ENCODE peak calls at places on chromosome 10, in six cellular contexts. S is iPS-NIHi11; L is WERI-Rb-1; G is HepG2; Q is occipital lobe; N is activated naive CD8-positive, alpha-beta T cell treated with anti-CD3 and anti-CD28 coated beads, Interleukin-2, amount 10 ng/mL, durations not matched to agents 7 days and 5 days. W is an unnamed sample.

GRCh38 chr10:133362846-133363245 is 5.0 kb upstream of the FUOM start:
- DNase-seq in L (no peak), G (no peak), S (no peak), Q (no peak), N (no peak), W (no peak)

GRCh38 chr10:35355971-35356724 is 19.8 kb downstream of the CCNY start:
- DNase-seq in G (no peak), S (no peak), L (no peak), Q (no peak), N (no peak), W (no peak)

GRCh38 chr10:98295907-98296306 is 27.9 kb upstream of the LOXL4 start:
- DNase-seq in L (peak), S (peak), G (no peak), N (no peak), Q (no peak), W (no peak)

GRCh38 chr10:44949915-44950314 is 9.7 kb upstream of the RASSF4 start:
- DNase-seq in Q (no peak), G (no peak), S (no peak), L (no peak), N (no peak), W (no peak)

GRCh38 chr10:8424555-8425201 is 370.2 kb downstream of the GATA3 start:
- DNase-seq in Q (no peak), S (no peak), N (no peak), G (no peak), L (no peak), W (no peak)

GRCh38 chr10:58781873-58782488 is 269.3 kb downstream of the BICC1 start:
- DNase-seq in S (peak), Q (no peak), G (peak), L (no peak), N (no peak), W (peak)

GRCh38 chr10:3805791-3806381 is 20.9 kb upstream of the KLF6 start:
- DNase-seq in S (no peak), N (no peak), G (no peak), Q (no peak), L (no peak), W (no peak)

GRCh38 chr10:122849900-122850605 is 4.4 kb upstream of the CUZD1 start:
- DNase-seq in Q (no peak), L (no peak), S (no peak), N (no peak), G (no peak), W (no peak)

GRCh38 chr10:88152720-88153119 is 289.3 kb downstream of the PTEN start:
- DNase-seq in N (peak), L (no peak), S (no peak), Q (no peak), G (no peak), W (no peak)

GRCh38 chr10:132774905-132775863 is 10.8 kb downstream of the NKX6-2 start:
- DNase-seq in L (no peak), Q (peak), G (no peak), N (no peak), S (no peak), W (no peak)

GRCh38 chr10:86312701-86313270 is 53.8 kb downstream of the GRID1 start:
- DNase-seq in N (no peak), L (peak), G (no peak), S (peak), Q (no peak), W (no peak)

GRCh38 chr10:89367529-89367928 is 10.3 kb upstream of the IFIT1B start:
- DNase-seq in G (no peak), S (no peak), Q (peak), N (no peak), L (no peak), W (no peak)

GRCh38 chr10:103492655-103493261 is 747 bp upstream of the NEURL1 start:
- DNase-seq in S (no peak), L (no peak), Q (no peak), G (no peak), N (no peak), W (no peak)

GRCh38 chr10:89279449-89279869 is 22.4 kb upstream of the IFIT2 start:
- DNase-seq in S (no peak), N (no peak), G (no peak), Q (no peak), L (no peak), W (no peak)

GRCh38 chr10:129690248-129691070 is 223.4 kb downstream of the MGMT start:
- DNase-seq in L (no peak), N (no peak), G (no peak), S (no peak), Q (no peak), W (no peak)

GRCh38 chr10:43295436-43295835 is 28.6 kb upstream of the RASGEF1A start:
- DNase-seq in S (no peak), L (no peak), N (no peak), Q (no peak), G (no peak), W (no peak)

GRCh38 chr10:12835709-12836108 is 165.8 kb downstream of the CCDC3 start:
- DNase-seq in L (no peak), S (no peak), N (no peak), Q (peak), G (no peak), W (no peak)

GRCh38 chr10:44206127-44206818 is 178.6 kb downstream of the CXCL12 start:
- DNase-seq in L (no peak), Q (no peak), S (no peak), G (no peak), N (no peak), W (no peak)

GRCh38 chr10:104130041-104130440 is 8.1 kb downstream of the SFR1 start:
- DNase-seq in L (no peak), N (no peak), S (no peak), Q (no peak), G (no peak), W (no peak)

GRCh38 chr10:29950391-29950790 is 109.0 kb downstream of the JCAD start:
- DNase-seq in Q (no peak), G (no peak), L (no peak), S (no peak), N (no peak), W (no peak)

GRCh38 chr10:2232479-2232878 is 495.2 kb upstream of the ADARB2 start:
- DNase-seq in G (no peak), Q (no peak), S (peak), L (no peak), N (no peak), W (peak)

GRCh38 chr10:127774771-127775559 is 38.0 kb downstream of the FOXI2 start:
- DNase-seq in G (no peak), N (no peak), Q (no peak), S (peak), L (no peak), W (no peak)

GRCh38 chr10:47400786-47401185 is 16.7 kb upstream of the ZNF488 start:
- DNase-seq in S (no peak), Q (no peak), N (no peak), L (no peak), G (no peak), W (no peak)

GRCh38 chr10:77328272-77328816 is 309.3 kb downstream of the KCNMA1 start:
- DNase-seq in Q (no peak), G (peak), N (peak), L (no peak), S (peak), W (no peak)

GRCh38 chr10:31602541-31603244 is 283.7 kb downstream of the ZEB1 start:
- DNase-seq in N (no peak), G (no peak), S (peak), Q (peak), L (peak), W (peak)

GRCh38 chr10:96711048-96711713 is 9.1 kb downstream of the PIK3AP1 start:
- DNase-seq in N (no peak), S (no peak), G (no peak), Q (no peak), L (no peak), W (no peak)

W was measured in D341Med.